ENCODE peak calls at places on chromosome 9, in six cellular contexts. F is progenitor cell of endocrine pancreas; P is mesenchymal stem cell; Z is HTR-8/SVneo; B is LHCN-M2; W is T-helper 2 cell treated with Interferon-gamma antibody and Interleukin-4, amounts not matched to agents 5 μg/mL and 100 μg/mL, for 36 hours. S is an unnamed sample.

GRCh38 chr9:4238522-4238921 is 61.3 kb downstream of the GLIS3 start:
- DNase-seq in W (no peak), P (peak; percentile 89), F (no peak), Z (no peak), B (peak; percentile 76), S (no peak)

GRCh38 chr9:81656871-81657337 is 32.4 kb downstream of the TLE1 start:
- DNase-seq in W (no peak), Z (no peak), B (no peak), P (no peak), F (no peak), S (no peak)

GRCh38 chr9:75432888-75433287 is 344.6 kb downstream of the OSTF1 start:
- DNase-seq in Z (no peak), P (no peak), F (no peak), B (peak; percentile 42), W (no peak), S (no peak)

GRCh38 chr9:613771-614347 is 227.6 kb upstream of the DMRT1 start:
- DNase-seq in F (peak; percentile 29), B (peak; percentile 90), Z (peak; percentile 47), W (peak; percentile 30), P (peak; percentile 89), S (peak; percentile 90)

GRCh38 chr9:76629205-76629990 is 134.8 kb upstream of the PCA3 start:
- DNase-seq in P (no peak), Z (no peak), B (no peak), F (no peak), W (no peak), S (no peak)

GRCh38 chr9:114098021-114098659 is 952 bp downstream of the KIF12 start:
- DNase-seq in W (no peak), F (peak; percentile 67), B (no peak), P (no peak), Z (no peak), S (no peak)

GRCh38 chr9:79695531-79696218 is 123.9 kb downstream of the TLE4 start:
- DNase-seq in B (no peak), W (peak; percentile 15), F (no peak), Z (no peak), P (no peak), S (peak; percentile 12)

GRCh38 chr9:94806307-94806893 is 79.9 kb downstream of the AOPEP start:
- DNase-seq in B (peak; percentile 82), P (peak; percentile 77), F (no peak), Z (no peak), W (no peak), S (no peak)

GRCh38 chr9:99565203-99565602 is 256.5 kb upstream of the NR4A3 start:
- DNase-seq in W (no peak), F (no peak), B (no peak), Z (no peak), P (no peak), S (no peak)

GRCh38 chr9:21450733-21451394 is 10.6 kb downstream of the IFNA1 start:
- DNase-seq in Z (no peak), B (no peak), P (no peak), F (no peak), W (no peak), S (no peak)

GRCh38 chr9:131839281-131840084 is 99.6 kb upstream of the RAPGEF1 start:
- DNase-seq in W (peak; percentile 83), F (no peak), P (peak; percentile 25), B (peak; percentile 76), Z (peak; percentile 15), S (peak; percentile 98)

GRCh38 chr9:68750786-68751185 is 45.7 kb downstream of the PIP5K1B start:
- DNase-seq in F (no peak), P (peak; percentile 3), Z (no peak), W (no peak), B (no peak), S (peak; percentile 52)

GRCh38 chr9:91680129-91680528 is 256.5 kb upstream of the NFIL3 start:
- DNase-seq in B (no peak), W (no peak), P (no peak), F (no peak), Z (no peak), S (no peak)

GRCh38 chr9:107693620-107694326 is 204.2 kb upstream of the KLF4 start:
- DNase-seq in W (no peak), P (peak; percentile 72), F (no peak), Z (no peak), B (peak; percentile 37), S (no peak)

GRCh38 chr9:16616686-16617085 is 253.8 kb downstream of the BNC2 start:
- DNase-seq in Z (no peak), F (no peak), B (no peak), P (no peak), W (no peak), S (no peak)

GRCh38 chr9:93123561-93124283 is 10.3 kb downstream of the NINJ1 start:
- DNase-seq in F (no peak), P (no peak), Z (no peak), W (no peak), B (no peak), S (no peak)

GRCh38 chr9:106771618-106772017 is 91.3 kb upstream of the ZNF462 start:
- DNase-seq in P (no peak), B (no peak), F (no peak), W (no peak), Z (no peak), S (no peak)

GRCh38 chr9:130347931-130348330 is 82.4 kb downstream of the HMCN2 start:
- DNase-seq in P (no peak), W (no peak), Z (no peak), B (no peak), F (no peak), S (peak; percentile 63)

GRCh38 chr9:84851935-84852585 is 182.5 kb downstream of the NTRK2 start:
- DNase-seq in Z (peak; percentile 37), W (no peak), B (peak; percentile 96), P (peak; percentile 92), F (no peak), S (peak; percentile 57)

GRCh38 chr9:110947645-110948044 is 90.6 kb downstream of the LPAR1 start:
- DNase-seq in Z (no peak), P (no peak), B (no peak), F (no peak), W (no peak), S (no peak)

GRCh38 chr9:74935008-74935407 is 17.7 kb downstream of the C9orf40 start:
- DNase-seq in Z (no peak), P (no peak), B (peak; percentile 66), F (no peak), W (no peak), S (no peak)

GRCh38 chr9:64773491-64773931 is 511.5 kb downstream of the FOXD4L5 start:
- DNase-seq in Z (no peak), B (no peak), P (peak; percentile 3), F (peak; percentile 7), W (no peak), S (no peak)

GRCh38 chr9:107732781-107733529 is 243.4 kb upstream of the KLF4 start:
- DNase-seq in F (no peak), Z (no peak), P (no peak), B (peak; percentile 87), W (no peak), S (no peak)

GRCh38 chr9:21576331-21577189 is 94.4 kb upstream of the IFNE start:
- DNase-seq in F (no peak), B (peak; percentile 93), Z (peak; percentile 31), P (peak; percentile 88), W (no peak), S (peak; percentile 47)

GRCh38 chr9:107504585-107505455 is 15.3 kb upstream of the KLF4 start:
- DNase-seq in W (no peak), P (peak; percentile 90), F (no peak), Z (peak; percentile 61), B (peak; percentile 88), S (no peak)

GRCh38 chr9:93665128-93665565 is 88.8 kb downstream of the PHF2 start:
- DNase-seq in P (no peak), F (no peak), Z (no peak), W (no peak), B (no peak), S (peak; percentile 3)

GRCh38 chr9:126721531-126722098 is 83.2 kb upstream of the ZBTB43 start:
- DNase-seq in Z (no peak), B (no peak), W (no peak), P (no peak), F (no peak), S (no peak)

GRCh38 chr9:113807173-113808061 is 68.7 kb upstream of the ZNF618 start:
- DNase-seq in W (no peak), B (peak; percentile 52), P (peak; percentile 56), F (peak; percentile 23), Z (peak; percentile 52), S (peak; percentile 51)